ENCODE peak calls at places on chromosomes 16 and 17, in eight cellular contexts. V, M, U, E, L, X, G and R are unnamed samples.

GRCh38 chr17:17032131-17032692 is 10.0 kb upstream of the MPRIP start:
- DNase-seq in V (no peak), M (no peak), U (peak), E (peak), L (no peak), X (peak), G (peak), R (no peak)

GRCh38 chr17:51087072-51087757 is 33.5 kb downstream of the SPAG9 start:
- DNase-seq in V (no peak), M (no peak), U (no peak), E (no peak), L (no peak), X (no peak), G (no peak), R (no peak)

GRCh38 chr17:7713782-7714181 is 3.8 kb upstream of the DNAH2 start:
- DNase-seq in V (no peak), M (no peak), U (no peak), E (no peak), L (no peak), X (no peak), G (no peak), R (no peak)

GRCh38 chr17:29847527-29847931 is 82.5 kb downstream of the SSH2 start:
- DNase-seq in V (no peak), M (no peak), U (no peak), E (no peak), L (no peak), X (no peak), G (no peak), R (no peak)

GRCh38 chr16:57265850-57266530 is 18.5 kb downstream of the PLLP start:
- DNase-seq in V (no peak), M (no peak), U (no peak), E (no peak), L (no peak), X (peak), G (peak), R (no peak)

GRCh38 chr17:15782809-15783208 is 50.7 kb downstream of the TBC1D26 start:
- DNase-seq in V (peak), M (no peak), U (no peak), E (peak), L (no peak), X (peak), G (peak), R (no peak)

GRCh38 chr17:66966529-66967418 is 2.3 kb downstream of the CACNG4 start:
- DNase-seq in V (no peak), M (no peak), U (no peak), E (no peak), L (no peak), X (no peak), G (no peak), R (no peak)

GRCh38 chr17:33637534-33637933 is 344.4 kb upstream of the ASIC2 start:
- DNase-seq in V (no peak), M (no peak), U (no peak), E (no peak), L (no peak), X (no peak), G (no peak), R (no peak)

GRCh38 chr16:89504061-89504460 is 4.1 kb upstream of the SPG7 start:
- DNase-seq in V (no peak), M (no peak), U (no peak), E (no peak), L (no peak), X (no peak), G (no peak), R (no peak)

GRCh38 chr17:80891096-80892018 is 100.3 kb upstream of the CHMP6 start:
- DNase-seq in V (no peak), M (no peak), U (no peak), E (peak), L (no peak), X (no peak), G (peak), R (no peak)

GRCh38 chr17:7897773-7898172 is 9.2 kb downstream of the CHD3 start:
- DNase-seq in V (no peak), M (no peak), U (no peak), E (peak), L (no peak), X (peak), G (peak), R (no peak)

GRCh38 chr17:68344701-68345136 is 53.4 kb downstream of the ARSG start:
- DNase-seq in V (no peak), M (no peak), U (no peak), E (no peak), L (peak), X (no peak), G (no peak), R (no peak)

GRCh38 chr17:17570207-17570797 is 21.2 kb downstream of the PEMT start:
- DNase-seq in V (peak), M (no peak), U (peak), E (no peak), L (no peak), X (no peak), G (peak), R (peak)

GRCh38 chr17:6104956-6105355 is 34.8 kb downstream of the WSCD1 start:
- DNase-seq in V (no peak), M (no peak), U (no peak), E (no peak), L (no peak), X (peak), G (no peak), R (no peak)

GRCh38 chr17:37744961-37745800 is at the start of gene HNF1B:
- DNase-seq in V (no peak), M (no peak), U (no peak), E (no peak), L (no peak), X (peak), G (no peak), R (no peak)

GRCh38 chr17:46885956-46886663 is 34.7 kb downstream of the WNT9B start:
- DNase-seq in V (no peak), M (no peak), U (no peak), E (no peak), L (no peak), X (no peak), G (no peak), R (no peak)

GRCh38 chr17:17749025-17749772 is 67.9 kb downstream of the RAI1 start:
- DNase-seq in V (no peak), M (no peak), U (no peak), E (no peak), L (peak), X (no peak), G (no peak), R (peak)